ENCODE peak calls at places on chromosomes 3 and 15, in five cellular contexts. H is GM23338, X is MM.1S, T is fibroblast of lung, C is psoas muscle. V is an unnamed sample. For H3K36me3, the result is how much of the 10 kb centered on the place peaks cover.

GRCh38 chr3:138326866-138327595 is 2.6 kb downstream of the NME9 start:
- DNase-seq in H (no peak), T (no peak), C (no peak), X (no peak), V (no peak)

GRCh38 chr15:83424101-83424500 is 23.0 kb upstream of the SH3GL3 start:
- DNase-seq in H (no peak), C (no peak), T (no peak), X (no peak), V (no peak)

GRCh38 chr3:62529230-62529629 is 155.9 kb upstream of the FEZF2 start:
- DNase-seq in X (no peak), C (no peak), H (peak), T (peak), V (no peak)

GRCh38 chr3:20405731-20406130 is 219.7 kb upstream of the SGO1 start:
- DNase-seq in C (no peak), T (peak), H (no peak), X (no peak), V (no peak)

GRCh38 chr15:40006646-40007045 is 32.3 kb downstream of the SRP14 start:
- DNase-seq in C (no peak), X (no peak), T (peak), H (no peak), V (no peak)

GRCh38 chr15:92819312-92820232 is 80.6 kb upstream of the CHD2 start:
- DNase-seq in T (peak), C (no peak), H (peak), X (no peak), V (peak)

GRCh38 chr3:29280675-29281264 is at the start of gene RBMS3:
- DNase-seq in H (peak), C (peak), X (peak), T (peak), V (peak)

GRCh38 chr3:188262913-188263683 is 109.1 kb downstream of the LPP start:
- DNase-seq in X (no peak), T (peak), H (no peak), C (no peak), V (no peak)

GRCh38 chr15:76024021-76024768 is 12.0 kb upstream of the NRG4 start:
- DNase-seq in X (no peak), C (no peak), T (no peak), H (no peak), V (no peak)

GRCh38 chr3:64353256-64353655 is 128.0 kb upstream of the PRICKLE2 start:
- DNase-seq in X (peak), T (peak), C (no peak), H (no peak), V (no peak)

GRCh38 chr15:87349181-87349580 is 907.4 kb downstream of the NTRK3 start:
- DNase-seq in C (no peak), H (peak), T (peak), X (no peak), V (no peak)

GRCh38 chr15:26711445-26711844 is 61.4 kb downstream of the GABRB3 start:
- DNase-seq in T (no peak), X (no peak), C (no peak), H (peak), V (no peak)

GRCh38 chr3:114624676-114625181 is 330.9 kb downstream of the TIGIT start:
- DNase-seq in X (no peak), T (peak), C (peak), H (no peak), V (no peak)

GRCh38 chr15:57025264-57025939 is 107.0 kb downstream of the TCF12 start:
- DNase-seq in T (peak), X (no peak), H (no peak), C (no peak), V (no peak)

GRCh38 chr3:98501863-98502262 is 4.4 kb downstream of the OR5K2 start:
- DNase-seq in H (no peak), C (no peak), T (no peak), X (no peak), V (no peak)

GRCh38 chr15:57592836-57593420 is 1.2 kb downstream of the MYZAP start:
- DNase-seq in C (no peak), X (no peak), H (no peak), T (no peak), V (no peak)

GRCh38 chr3:160564949-160565441 is 376 bp downstream of the KPNA4 start:
- DNase-seq in T (peak), C (peak), X (peak), H (peak), V (no peak)

GRCh38 chr3:196237203-196237602 is 20.9 kb downstream of the SLC51A start:
- DNase-seq in X (no peak), T (no peak), H (no peak), C (no peak), V (no peak)
- H3K36me3 ChIP-seq in X (under half), T (under half), H (under half), C (under half), V (half or more)

DNA sequence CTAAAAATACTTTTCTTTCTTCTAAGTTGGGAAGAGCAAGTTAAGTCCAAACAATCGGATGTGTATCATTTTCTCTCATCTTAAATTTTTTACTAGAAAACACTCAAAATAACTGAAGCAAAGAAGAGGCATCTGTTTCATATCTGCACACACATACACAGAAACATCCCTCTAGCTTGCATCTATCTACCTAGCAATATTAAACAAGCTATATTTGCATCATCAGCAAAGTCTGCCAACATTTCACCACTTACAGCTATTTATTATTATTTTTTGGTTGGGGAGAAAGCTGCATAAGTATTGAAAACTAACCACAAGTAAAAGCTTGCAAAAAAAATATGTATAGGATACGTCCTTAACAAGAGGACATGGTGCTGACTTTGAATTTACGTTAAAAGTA is 1.9 kb downstream of the GOLIM4 start:
- DNase-seq in T (no peak), X (no peak), H (no peak), C (no peak), V (no peak)
- H3K4me3 ChIP-seq in T (peak), X (peak), H (peak), C (peak), V (no peak)

GRCh38 chr15:95371664-95372063 is 958.8 kb upstream of the NR2F2 start:
- DNase-seq in T (peak), C (no peak), X (peak), H (no peak), V (no peak)
- H3K27ac ChIP-seq in T (no peak), C (no peak), X (no peak), H (no peak), V (no peak)

GRCh38 chr3:187069857-187070516 is 69.3 kb downstream of the RPL39L start:
- DNase-seq in H (no peak), T (no peak), X (no peak), C (no peak), V (no peak)
- H3K36me3 ChIP-seq in H (under half), T (under half), X (under half), C (under half), V (half or more)

GRCh38 chr15:99719096-99719541 is 14.1 kb downstream of the LYSMD4 start:
- DNase-seq in H (no peak), T (peak), X (peak), C (no peak), V (no peak)
- H3K4me3 ChIP-seq in H (no peak), T (no peak), X (peak), C (no peak), V (no peak)

GRCh38 chr3:124063168-124063909 is 71.4 kb upstream of the ROPN1 start:
- DNase-seq in C (no peak), X (no peak), H (no peak), T (peak), V (no peak)
- H3K27ac ChIP-seq in C (no peak), X (no peak), H (no peak), T (no peak), V (no peak)

GRCh38 chr15:42734076-42734672 is 2.8 kb downstream of the CDAN1 start:
- DNase-seq in H (no peak), T (no peak), C (no peak), X (no peak), V (no peak)

GRCh38 chr15:42736178-42736792 is 643 bp downstream of the CDAN1 start:
- DNase-seq in X (peak), T (peak), C (peak), H (peak), V (no peak)

GRCh38 chr15:42735382-42736165 is 1.4 kb downstream of the CDAN1 start:
- DNase-seq in H (no peak), X (no peak), C (no peak), T (no peak), V (no peak)

GRCh38 chr15:42736793-42737528 is at the start of gene CDAN1:
- DNase-seq in T (peak), H (peak), X (peak), C (peak), V (peak)

DNA sequence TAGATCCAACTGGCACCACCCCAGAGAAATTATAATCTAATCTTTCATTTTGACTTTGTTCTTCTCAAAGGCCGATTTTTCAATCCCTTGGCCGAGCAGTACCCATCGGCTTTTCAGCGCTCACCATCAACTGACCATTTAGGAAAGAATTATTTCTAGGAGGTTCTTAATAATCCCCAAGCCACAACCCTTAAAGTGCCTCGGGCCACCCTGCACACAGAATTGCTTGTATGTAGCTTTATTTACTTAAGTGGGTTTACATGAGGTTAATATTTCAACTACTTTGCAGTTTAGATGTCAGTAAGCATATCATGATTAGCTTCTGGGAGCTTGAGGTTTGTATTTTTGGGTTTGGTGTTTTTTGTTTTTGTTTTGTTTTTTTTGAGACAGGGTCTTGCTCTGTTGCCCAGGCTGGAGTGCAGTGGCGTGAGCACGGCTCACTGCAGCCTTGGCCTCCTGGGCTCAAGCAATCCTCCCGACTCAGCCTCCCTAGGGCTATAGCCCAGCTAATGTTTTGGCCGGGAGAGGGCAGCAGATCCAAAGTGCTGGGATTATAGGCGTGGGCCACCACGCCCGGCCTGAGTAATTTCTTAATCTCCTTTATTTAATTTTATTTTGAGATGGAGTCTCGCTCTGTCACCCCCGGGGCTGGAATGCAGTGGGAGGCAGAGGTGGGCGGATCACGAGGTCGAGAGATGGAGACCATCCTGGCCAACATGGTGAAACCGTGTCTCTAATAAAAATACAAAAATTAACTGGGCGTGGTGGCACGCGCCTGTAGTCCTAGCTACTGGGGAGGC is 801 bp upstream of the CDAN1 start:
- DNase-seq in T (no peak), H (no peak), C (no peak), X (peak), V (no peak)
- H3K36me3 ChIP-seq in T (under half), H (under half), C (under half), X (under half), V (under half)

GRCh38 chr3:194886836-194887235 is 201.2 kb downstream of the FAM43A start:
- DNase-seq in T (no peak), C (no peak), X (no peak), H (no peak), V (no peak)

GRCh38 chr3:194888916-194889315 is 203.2 kb downstream of the FAM43A start:
- DNase-seq in T (no peak), H (no peak), C (no peak), X (no peak), V (no peak)

GRCh38 chr3:194885766-194886165 is 200.1 kb downstream of the FAM43A start:
- DNase-seq in C (no peak), X (no peak), T (no peak), H (no peak), V (no peak)

GRCh38 chr3:194893121-194893979 is 207.7 kb downstream of the FAM43A start:
- DNase-seq in C (no peak), H (no peak), T (no peak), X (no peak), V (no peak)

DNA sequence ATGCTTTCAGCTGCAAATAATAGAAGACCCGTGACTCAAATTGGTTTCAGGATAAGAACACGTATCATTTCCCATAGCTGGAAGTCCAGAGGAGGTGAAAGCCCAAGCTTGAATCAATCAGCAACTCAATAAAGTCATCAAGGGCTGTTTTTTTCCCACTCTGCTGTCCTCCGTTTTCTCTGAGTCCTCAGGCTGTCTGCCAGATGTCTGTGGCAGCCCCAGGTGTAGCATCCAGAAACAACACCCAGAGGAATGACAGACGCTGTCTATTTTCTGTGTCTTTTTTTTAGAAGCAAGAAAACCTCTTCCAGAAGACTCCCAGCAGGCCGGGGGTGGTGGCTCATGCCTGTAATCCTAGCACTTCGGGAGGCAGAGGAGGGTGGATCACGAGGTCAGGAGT is 204.4 kb downstream of the FAM43A start:
- DNase-seq in X (no peak), T (no peak), C (no peak), H (no peak), V (no peak)
- H3K4me3 ChIP-seq in X (no peak), T (no peak), C (no peak), H (no peak), V (no peak)

GRCh38 chr3:72309626-72310025 is 524.7 kb upstream of the PROK2 start:
- DNase-seq in T (no peak), C (no peak), X (no peak), H (no peak), V (peak)

GRCh38 chr3:72312339-72312738 is 527.4 kb upstream of the PROK2 start:
- DNase-seq in X (no peak), H (no peak), T (no peak), C (no peak), V (no peak)

GRCh38 chr3:72311425-72311824 is 526.5 kb upstream of the PROK2 start:
- DNase-seq in T (no peak), X (no peak), C (no peak), H (no peak), V (no peak)

GRCh38 chr3:72307438-72308105 is 522.6 kb upstream of the PROK2 start:
- DNase-seq in X (no peak), T (peak), C (no peak), H (no peak), V (no peak)

GRCh38 chr3:72310028-72310987 is 525.4 kb upstream of the PROK2 start:
- DNase-seq in H (no peak), T (peak), C (no peak), X (peak), V (peak)
- H3K27ac ChIP-seq in H (no peak), T (no peak), C (peak), X (peak), V (peak)

V was measured in CD4-positive, CD25-positive, alpha-beta regulatory T cell.